ENCODE peak calls at places on chromosomes 5 and 9, in ten cellular contexts. One of them, this sample, is unnamed.

GRCh38 chr5:138077064-138077696 is 6.7 kb upstream of the WNT8A start:
- DNase-seq in NCI-H1930: peak
- DNase-seq in HFF-Myc: peak
- DNase-seq in NAMALWA: peak
- DNase-seq in activated T-cell treated with anti-CD3 and anti-CD28 coated beads, Interleukin-2, amount 50 U/mL, for 72 hours: peak
- DNase-seq in NCI-H1694 treated with DMSO at 0.1 percent for 48 hours: peak
- DNase-seq in GM23338: peak
- DNase-seq in HEK293T: peak
- DNase-seq in activated CD4-positive, alpha-beta T cell treated with anti-CD3 and anti-CD28 coated beads, Interleukin-2, amount 50 U/mL, for 1 hour: peak
- DNase-seq in A549: peak
- DNase-seq in this sample: peak

GRCh38 chr5:62144395-62145022 is 161.5 kb upstream of the KIF2A start:
- DNase-seq in NCI-H1930: no peak
- DNase-seq in HFF-Myc: no peak
- DNase-seq in NAMALWA: no peak
- DNase-seq in activated T-cell treated with anti-CD3 and anti-CD28 coated beads, Interleukin-2, amount 50 U/mL, for 72 hours: no peak
- DNase-seq in NCI-H1694 treated with DMSO at 0.1 percent for 48 hours: no peak
- DNase-seq in GM23338: no peak
- DNase-seq in HEK293T: no peak
- DNase-seq in activated CD4-positive, alpha-beta T cell treated with anti-CD3 and anti-CD28 coated beads, Interleukin-2, amount 50 U/mL, for 1 hour: no peak
- DNase-seq in A549: no peak
- DNase-seq in this sample: no peak

GRCh38 chr9:132190966-132191365 is 29.1 kb downstream of the NTNG2 start:
- DNase-seq in NCI-H1930: no peak
- DNase-seq in HFF-Myc: no peak
- DNase-seq in NAMALWA: no peak
- DNase-seq in activated T-cell treated with anti-CD3 and anti-CD28 coated beads, Interleukin-2, amount 50 U/mL, for 72 hours: no peak
- DNase-seq in NCI-H1694 treated with DMSO at 0.1 percent for 48 hours: no peak
- DNase-seq in GM23338: no peak
- DNase-seq in HEK293T: no peak
- DNase-seq in activated CD4-positive, alpha-beta T cell treated with anti-CD3 and anti-CD28 coated beads, Interleukin-2, amount 50 U/mL, for 1 hour: no peak
- DNase-seq in A549: no peak
- DNase-seq in this sample: no peak

GRCh38 chr5:98793223-98793622 is 19.8 kb downstream of the RGMB start:
- DNase-seq in NCI-H1930: no peak
- DNase-seq in HFF-Myc: no peak
- DNase-seq in NAMALWA: no peak
- DNase-seq in activated T-cell treated with anti-CD3 and anti-CD28 coated beads, Interleukin-2, amount 50 U/mL, for 72 hours: no peak
- DNase-seq in NCI-H1694 treated with DMSO at 0.1 percent for 48 hours: no peak
- DNase-seq in GM23338: no peak
- DNase-seq in HEK293T: no peak
- DNase-seq in activated CD4-positive, alpha-beta T cell treated with anti-CD3 and anti-CD28 coated beads, Interleukin-2, amount 50 U/mL, for 1 hour: no peak
- DNase-seq in A549: no peak
- DNase-seq in this sample: no peak

GRCh38 chr9:83188272-83188671 is 125.3 kb upstream of the RASEF start:
- DNase-seq in NCI-H1930: no peak
- DNase-seq in HFF-Myc: no peak
- DNase-seq in NAMALWA: no peak
- DNase-seq in activated T-cell treated with anti-CD3 and anti-CD28 coated beads, Interleukin-2, amount 50 U/mL, for 72 hours: no peak
- DNase-seq in NCI-H1694 treated with DMSO at 0.1 percent for 48 hours: no peak
- DNase-seq in GM23338: no peak
- DNase-seq in HEK293T: no peak
- DNase-seq in activated CD4-positive, alpha-beta T cell treated with anti-CD3 and anti-CD28 coated beads, Interleukin-2, amount 50 U/mL, for 1 hour: no peak
- DNase-seq in A549: no peak
- DNase-seq in this sample: no peak

GRCh38 chr5:141483842-141484241 is 988 bp upstream of the PCDHGC4 start:
- DNase-seq in NCI-H1930: no peak
- DNase-seq in HFF-Myc: no peak
- DNase-seq in NAMALWA: no peak
- DNase-seq in activated T-cell treated with anti-CD3 and anti-CD28 coated beads, Interleukin-2, amount 50 U/mL, for 72 hours: no peak
- DNase-seq in NCI-H1694 treated with DMSO at 0.1 percent for 48 hours: no peak
- DNase-seq in GM23338: peak
- DNase-seq in HEK293T: no peak
- DNase-seq in activated CD4-positive, alpha-beta T cell treated with anti-CD3 and anti-CD28 coated beads, Interleukin-2, amount 50 U/mL, for 1 hour: no peak
- DNase-seq in A549: no peak
- DNase-seq in this sample: no peak

GRCh38 chr5:107011530-107012115 is 659.1 kb downstream of the EFNA5 start:
- DNase-seq in NCI-H1930: no peak
- DNase-seq in HFF-Myc: no peak
- DNase-seq in NAMALWA: no peak
- DNase-seq in activated T-cell treated with anti-CD3 and anti-CD28 coated beads, Interleukin-2, amount 50 U/mL, for 72 hours: no peak
- DNase-seq in NCI-H1694 treated with DMSO at 0.1 percent for 48 hours: no peak
- DNase-seq in GM23338: no peak
- DNase-seq in HEK293T: no peak
- DNase-seq in activated CD4-positive, alpha-beta T cell treated with anti-CD3 and anti-CD28 coated beads, Interleukin-2, amount 50 U/mL, for 1 hour: no peak
- DNase-seq in A549: no peak
- DNase-seq in this sample: no peak

GRCh38 chr5:178520851-178521250 is 69.3 kb downstream of the COL23A1 start:
- DNase-seq in NCI-H1930: no peak
- DNase-seq in HFF-Myc: no peak
- DNase-seq in NAMALWA: no peak
- DNase-seq in activated T-cell treated with anti-CD3 and anti-CD28 coated beads, Interleukin-2, amount 50 U/mL, for 72 hours: no peak
- DNase-seq in NCI-H1694 treated with DMSO at 0.1 percent for 48 hours: no peak
- DNase-seq in GM23338: no peak
- DNase-seq in HEK293T: no peak
- DNase-seq in activated CD4-positive, alpha-beta T cell treated with anti-CD3 and anti-CD28 coated beads, Interleukin-2, amount 50 U/mL, for 1 hour: no peak
- DNase-seq in A549: no peak
- DNase-seq in this sample: no peak

GRCh38 chr9:83472221-83472665 is 66.0 kb downstream of the FRMD3 start:
- DNase-seq in NCI-H1930: no peak
- DNase-seq in HFF-Myc: no peak
- DNase-seq in NAMALWA: no peak
- DNase-seq in activated T-cell treated with anti-CD3 and anti-CD28 coated beads, Interleukin-2, amount 50 U/mL, for 72 hours: no peak
- DNase-seq in NCI-H1694 treated with DMSO at 0.1 percent for 48 hours: no peak
- DNase-seq in GM23338: no peak
- DNase-seq in HEK293T: no peak
- DNase-seq in activated CD4-positive, alpha-beta T cell treated with anti-CD3 and anti-CD28 coated beads, Interleukin-2, amount 50 U/mL, for 1 hour: no peak
- DNase-seq in A549: peak
- DNase-seq in this sample: no peak

GRCh38 chr5:50302815-50303490 is 138.1 kb downstream of the EMB start:
- DNase-seq in NCI-H1930: no peak
- DNase-seq in HFF-Myc: no peak
- DNase-seq in NAMALWA: no peak
- DNase-seq in activated T-cell treated with anti-CD3 and anti-CD28 coated beads, Interleukin-2, amount 50 U/mL, for 72 hours: no peak
- DNase-seq in NCI-H1694 treated with DMSO at 0.1 percent for 48 hours: no peak
- DNase-seq in GM23338: no peak
- DNase-seq in HEK293T: no peak
- DNase-seq in activated CD4-positive, alpha-beta T cell treated with anti-CD3 and anti-CD28 coated beads, Interleukin-2, amount 50 U/mL, for 1 hour: no peak
- DNase-seq in A549: peak
- DNase-seq in this sample: no peak

GRCh38 chr5:177378884-177379883 is 5.0 kb upstream of the SLC34A1 start:
- DNase-seq in NCI-H1930: no peak
- DNase-seq in HFF-Myc: no peak
- DNase-seq in NAMALWA: no peak
- DNase-seq in activated T-cell treated with anti-CD3 and anti-CD28 coated beads, Interleukin-2, amount 50 U/mL, for 72 hours: peak
- DNase-seq in NCI-H1694 treated with DMSO at 0.1 percent for 48 hours: no peak
- DNase-seq in GM23338: no peak
- DNase-seq in HEK293T: no peak
- DNase-seq in activated CD4-positive, alpha-beta T cell treated with anti-CD3 and anti-CD28 coated beads, Interleukin-2, amount 50 U/mL, for 1 hour: no peak
- DNase-seq in A549: peak
- DNase-seq in this sample: no peak

GRCh38 chr5:149448831-149449714 is 70.0 kb upstream of the IL17B start:
- DNase-seq in NCI-H1930: peak
- DNase-seq in HFF-Myc: no peak
- DNase-seq in NAMALWA: peak
- DNase-seq in activated T-cell treated with anti-CD3 and anti-CD28 coated beads, Interleukin-2, amount 50 U/mL, for 72 hours: no peak
- DNase-seq in NCI-H1694 treated with DMSO at 0.1 percent for 48 hours: no peak
- DNase-seq in GM23338: peak
- DNase-seq in HEK293T: no peak
- DNase-seq in activated CD4-positive, alpha-beta T cell treated with anti-CD3 and anti-CD28 coated beads, Interleukin-2, amount 50 U/mL, for 1 hour: no peak
- DNase-seq in A549: no peak
- DNase-seq in this sample: no peak

GRCh38 chr5:140151719-140152609 is 23.0 kb upstream of the CYSTM1 start:
- DNase-seq in NCI-H1930: no peak
- DNase-seq in HFF-Myc: no peak
- DNase-seq in NAMALWA: no peak
- DNase-seq in activated T-cell treated with anti-CD3 and anti-CD28 coated beads, Interleukin-2, amount 50 U/mL, for 72 hours: no peak
- DNase-seq in NCI-H1694 treated with DMSO at 0.1 percent for 48 hours: no peak
- DNase-seq in GM23338: no peak
- DNase-seq in HEK293T: no peak
- DNase-seq in activated CD4-positive, alpha-beta T cell treated with anti-CD3 and anti-CD28 coated beads, Interleukin-2, amount 50 U/mL, for 1 hour: no peak
- DNase-seq in A549: no peak
- DNase-seq in this sample: no peak

GRCh38 chr9:126169736-126170135 is 156.9 kb upstream of the MVB12B start:
- DNase-seq in NCI-H1930: no peak
- DNase-seq in HFF-Myc: no peak
- DNase-seq in NAMALWA: no peak
- DNase-seq in activated T-cell treated with anti-CD3 and anti-CD28 coated beads, Interleukin-2, amount 50 U/mL, for 72 hours: no peak
- DNase-seq in NCI-H1694 treated with DMSO at 0.1 percent for 48 hours: no peak
- DNase-seq in GM23338: no peak
- DNase-seq in HEK293T: peak
- DNase-seq in activated CD4-positive, alpha-beta T cell treated with anti-CD3 and anti-CD28 coated beads, Interleukin-2, amount 50 U/mL, for 1 hour: no peak
- DNase-seq in A549: no peak
- DNase-seq in this sample: no peak

GRCh38 chr5:136025900-136026299 is 2.9 kb upstream of the TGFBI start:
- DNase-seq in NCI-H1930: no peak
- DNase-seq in HFF-Myc: no peak
- DNase-seq in NAMALWA: no peak
- DNase-seq in activated T-cell treated with anti-CD3 and anti-CD28 coated beads, Interleukin-2, amount 50 U/mL, for 72 hours: no peak
- DNase-seq in NCI-H1694 treated with DMSO at 0.1 percent for 48 hours: no peak
- DNase-seq in GM23338: no peak
- DNase-seq in HEK293T: no peak
- DNase-seq in activated CD4-positive, alpha-beta T cell treated with anti-CD3 and anti-CD28 coated beads, Interleukin-2, amount 50 U/mL, for 1 hour: no peak
- DNase-seq in A549: no peak
- DNase-seq in this sample: no peak

GRCh38 chr5:100776244-100776643 is 126.8 kb downstream of the ST8SIA4 start:
- DNase-seq in NCI-H1930: no peak
- DNase-seq in HFF-Myc: no peak
- DNase-seq in NAMALWA: no peak
- DNase-seq in activated T-cell treated with anti-CD3 and anti-CD28 coated beads, Interleukin-2, amount 50 U/mL, for 72 hours: no peak
- DNase-seq in NCI-H1694 treated with DMSO at 0.1 percent for 48 hours: no peak
- DNase-seq in GM23338: no peak
- DNase-seq in HEK293T: no peak
- DNase-seq in activated CD4-positive, alpha-beta T cell treated with anti-CD3 and anti-CD28 coated beads, Interleukin-2, amount 50 U/mL, for 1 hour: no peak
- DNase-seq in A549: no peak
- DNase-seq in this sample: no peak

GRCh38 chr5:2867373-2867933 is 116.0 kb upstream of the IRX2 start:
- DNase-seq in NCI-H1930: no peak
- DNase-seq in HFF-Myc: no peak
- DNase-seq in NAMALWA: no peak
- DNase-seq in activated T-cell treated with anti-CD3 and anti-CD28 coated beads, Interleukin-2, amount 50 U/mL, for 72 hours: no peak
- DNase-seq in NCI-H1694 treated with DMSO at 0.1 percent for 48 hours: no peak
- DNase-seq in GM23338: no peak
- DNase-seq in HEK293T: no peak
- DNase-seq in activated CD4-positive, alpha-beta T cell treated with anti-CD3 and anti-CD28 coated beads, Interleukin-2, amount 50 U/mL, for 1 hour: no peak
- DNase-seq in A549: no peak
- DNase-seq in this sample: no peak

GRCh38 chr9:135330685-135331590 is 148.6 kb upstream of the PPP1R26 start:
- DNase-seq in NCI-H1930: no peak
- DNase-seq in HFF-Myc: no peak
- DNase-seq in NAMALWA: no peak
- DNase-seq in activated T-cell treated with anti-CD3 and anti-CD28 coated beads, Interleukin-2, amount 50 U/mL, for 72 hours: no peak
- DNase-seq in NCI-H1694 treated with DMSO at 0.1 percent for 48 hours: no peak
- DNase-seq in GM23338: no peak
- DNase-seq in HEK293T: no peak
- DNase-seq in activated CD4-positive, alpha-beta T cell treated with anti-CD3 and anti-CD28 coated beads, Interleukin-2, amount 50 U/mL, for 1 hour: no peak
- DNase-seq in A549: no peak
- DNase-seq in this sample: no peak

GRCh38 chr9:121609845-121610637 is 41.4 kb upstream of the DAB2IP start:
- DNase-seq in NCI-H1930: no peak
- DNase-seq in HFF-Myc: no peak
- DNase-seq in NAMALWA: no peak
- DNase-seq in activated T-cell treated with anti-CD3 and anti-CD28 coated beads, Interleukin-2, amount 50 U/mL, for 72 hours: no peak
- DNase-seq in NCI-H1694 treated with DMSO at 0.1 percent for 48 hours: no peak
- DNase-seq in GM23338: no peak
- DNase-seq in HEK293T: no peak
- DNase-seq in activated CD4-positive, alpha-beta T cell treated with anti-CD3 and anti-CD28 coated beads, Interleukin-2, amount 50 U/mL, for 1 hour: no peak
- DNase-seq in A549: peak
- DNase-seq in this sample: no peak

GRCh38 chr5:120413706-120414105 is 50.4 kb upstream of the PRR16 start:
- DNase-seq in NCI-H1930: no peak
- DNase-seq in HFF-Myc: no peak
- DNase-seq in NAMALWA: no peak
- DNase-seq in activated T-cell treated with anti-CD3 and anti-CD28 coated beads, Interleukin-2, amount 50 U/mL, for 72 hours: no peak
- DNase-seq in NCI-H1694 treated with DMSO at 0.1 percent for 48 hours: no peak
- DNase-seq in GM23338: no peak
- DNase-seq in HEK293T: no peak
- DNase-seq in activated CD4-positive, alpha-beta T cell treated with anti-CD3 and anti-CD28 coated beads, Interleukin-2, amount 50 U/mL, for 1 hour: no peak
- DNase-seq in A549: no peak
- DNase-seq in this sample: no peak

GRCh38 chr9:92723299-92723625 is 41.4 kb downstream of the BICD2 start:
- DNase-seq in NCI-H1930: no peak
- DNase-seq in HFF-Myc: no peak
- DNase-seq in NAMALWA: no peak
- DNase-seq in activated T-cell treated with anti-CD3 and anti-CD28 coated beads, Interleukin-2, amount 50 U/mL, for 72 hours: no peak
- DNase-seq in NCI-H1694 treated with DMSO at 0.1 percent for 48 hours: no peak
- DNase-seq in GM23338: no peak
- DNase-seq in HEK293T: no peak
- DNase-seq in activated CD4-positive, alpha-beta T cell treated with anti-CD3 and anti-CD28 coated beads, Interleukin-2, amount 50 U/mL, for 1 hour: no peak
- DNase-seq in A549: no peak
- DNase-seq in this sample: no peak

GRCh38 chr5:143146161-143146560 is 257.3 kb downstream of the NR3C1 start:
- DNase-seq in NCI-H1930: no peak
- DNase-seq in HFF-Myc: no peak
- DNase-seq in NAMALWA: no peak
- DNase-seq in activated T-cell treated with anti-CD3 and anti-CD28 coated beads, Interleukin-2, amount 50 U/mL, for 72 hours: no peak
- DNase-seq in NCI-H1694 treated with DMSO at 0.1 percent for 48 hours: no peak
- DNase-seq in GM23338: no peak
- DNase-seq in HEK293T: no peak
- DNase-seq in activated CD4-positive, alpha-beta T cell treated with anti-CD3 and anti-CD28 coated beads, Interleukin-2, amount 50 U/mL, for 1 hour: no peak
- DNase-seq in A549: no peak
- DNase-seq in this sample: no peak

GRCh38 chr5:9231842-9232241 is 314.0 kb downstream of the SEMA5A start:
- DNase-seq in NCI-H1930: no peak
- DNase-seq in HFF-Myc: no peak
- DNase-seq in NAMALWA: no peak
- DNase-seq in activated T-cell treated with anti-CD3 and anti-CD28 coated beads, Interleukin-2, amount 50 U/mL, for 72 hours: no peak
- DNase-seq in NCI-H1694 treated with DMSO at 0.1 percent for 48 hours: no peak
- DNase-seq in GM23338: no peak
- DNase-seq in HEK293T: no peak
- DNase-seq in activated CD4-positive, alpha-beta T cell treated with anti-CD3 and anti-CD28 coated beads, Interleukin-2, amount 50 U/mL, for 1 hour: no peak
- DNase-seq in A549: no peak
- DNase-seq in this sample: no peak

GRCh38 chr9:90044710-90045151 is 439.9 kb downstream of the GADD45G start:
- DNase-seq in NCI-H1930: peak
- DNase-seq in HFF-Myc: no peak
- DNase-seq in NAMALWA: no peak
- DNase-seq in activated T-cell treated with anti-CD3 and anti-CD28 coated beads, Interleukin-2, amount 50 U/mL, for 72 hours: peak
- DNase-seq in NCI-H1694 treated with DMSO at 0.1 percent for 48 hours: no peak
- DNase-seq in GM23338: no peak
- DNase-seq in HEK293T: no peak
- DNase-seq in activated CD4-positive, alpha-beta T cell treated with anti-CD3 and anti-CD28 coated beads, Interleukin-2, amount 50 U/mL, for 1 hour: no peak
- DNase-seq in A549: peak
- DNase-seq in this sample: no peak

GRCh38 chr9:136773386-136774044 is 9.2 kb upstream of the LCN15 start:
- DNase-seq in NCI-H1930: no peak
- DNase-seq in HFF-Myc: no peak
- DNase-seq in NAMALWA: peak
- DNase-seq in activated T-cell treated with anti-CD3 and anti-CD28 coated beads, Interleukin-2, amount 50 U/mL, for 72 hours: no peak
- DNase-seq in NCI-H1694 treated with DMSO at 0.1 percent for 48 hours: no peak
- DNase-seq in GM23338: peak
- DNase-seq in HEK293T: peak
- DNase-seq in activated CD4-positive, alpha-beta T cell treated with anti-CD3 and anti-CD28 coated beads, Interleukin-2, amount 50 U/mL, for 1 hour: no peak
- DNase-seq in A549: peak
- DNase-seq in this sample: no peak

GRCh38 chr5:134111741-134112647 is 2.5 kb upstream of the TCF7 start:
- DNase-seq in NCI-H1930: no peak
- DNase-seq in HFF-Myc: no peak
- DNase-seq in NAMALWA: no peak
- DNase-seq in activated T-cell treated with anti-CD3 and anti-CD28 coated beads, Interleukin-2, amount 50 U/mL, for 72 hours: peak
- DNase-seq in NCI-H1694 treated with DMSO at 0.1 percent for 48 hours: no peak
- DNase-seq in GM23338: no peak
- DNase-seq in HEK293T: no peak
- DNase-seq in activated CD4-positive, alpha-beta T cell treated with anti-CD3 and anti-CD28 coated beads, Interleukin-2, amount 50 U/mL, for 1 hour: no peak
- DNase-seq in A549: no peak
- DNase-seq in this sample: no peak

GRCh38 chr9:127973169-127974001 is 7.4 kb downstream of the EEIG1 start:
- DNase-seq in NCI-H1930: no peak
- DNase-seq in HFF-Myc: no peak
- DNase-seq in NAMALWA: no peak
- DNase-seq in activated T-cell treated with anti-CD3 and anti-CD28 coated beads, Interleukin-2, amount 50 U/mL, for 72 hours: no peak
- DNase-seq in NCI-H1694 treated with DMSO at 0.1 percent for 48 hours: no peak
- DNase-seq in GM23338: no peak
- DNase-seq in HEK293T: no peak
- DNase-seq in activated CD4-positive, alpha-beta T cell treated with anti-CD3 and anti-CD28 coated beads, Interleukin-2, amount 50 U/mL, for 1 hour: no peak
- DNase-seq in A549: no peak
- DNase-seq in this sample: no peak